ENCODE peak calls at places on chromosomes 2 and 18, in six cellular contexts. V, W, L, M, R and I are unnamed samples.

GRCh38 chr18:72160504-72161445 is 383.4 kb downstream of the CBLN2 start:
- DNase-seq in L (no peak), V (no peak), R (no peak), M (no peak), W (no peak), I (no peak)

GRCh38 chr18:5979176-5979888 is 84.0 kb upstream of the TMEM200C start:
- DNase-seq in W (no peak), V (no peak), M (no peak), R (no peak), L (no peak), I (no peak)

GRCh38 chr2:101900375-101900774 is 91.4 kb upstream of the IL1R2 start:
- DNase-seq in R (no peak), V (peak), M (no peak), W (no peak), L (no peak), I (no peak)

GRCh38 chr2:60735496-60736250 is 20.4 kb upstream of the PAPOLG start:
- DNase-seq in W (peak), L (no peak), V (peak), M (peak), R (no peak), I (no peak)

GRCh38 chr2:65017335-65017734 is 28.1 kb downstream of the SLC1A4 start:
- DNase-seq in L (no peak), M (no peak), W (no peak), R (no peak), V (no peak), I (no peak)

GRCh38 chr18:26710460-26711096 is 154.9 kb downstream of the AQP4 start:
- DNase-seq in M (no peak), L (no peak), R (no peak), W (no peak), V (peak), I (peak)

GRCh38 chr18:74682998-74683311 is 85.3 kb downstream of the ZNF407 start:
- DNase-seq in R (no peak), W (no peak), M (no peak), L (no peak), V (no peak), I (no peak)

GRCh38 chr2:234556848-234557573 is 60.1 kb upstream of the ARL4C start:
- DNase-seq in L (no peak), M (no peak), V (no peak), W (peak), R (no peak), I (no peak)

GRCh38 chr2:160338891-160339290 is 138.8 kb upstream of the ITGB6 start:
- DNase-seq in L (no peak), V (no peak), R (no peak), W (no peak), M (peak), I (no peak)

GRCh38 chr2:3094999-3095958 is 282.3 kb downstream of the EIPR1 start:
- DNase-seq in M (no peak), W (no peak), L (peak), R (no peak), V (no peak), I (no peak)

GRCh38 chr2:25362564-25363145 is 20.9 kb upstream of the DNMT3A start:
- DNase-seq in L (no peak), W (peak), R (no peak), M (peak), V (peak), I (peak)

GRCh38 chr2:25362049-25362563 is 20.4 kb upstream of the DNMT3A start:
- DNase-seq in W (peak), R (peak), V (peak), M (peak), L (peak), I (peak)

GRCh38 chr2:25358836-25359235 is 17.1 kb upstream of the DNMT3A start:
- DNase-seq in L (no peak), R (no peak), M (no peak), W (no peak), V (no peak), I (no peak)

GRCh38 chr2:25363733-25364132 is 22.0 kb upstream of the DNMT3A start:
- DNase-seq in R (no peak), L (no peak), V (no peak), M (no peak), W (no peak), I (no peak)

DNA sequence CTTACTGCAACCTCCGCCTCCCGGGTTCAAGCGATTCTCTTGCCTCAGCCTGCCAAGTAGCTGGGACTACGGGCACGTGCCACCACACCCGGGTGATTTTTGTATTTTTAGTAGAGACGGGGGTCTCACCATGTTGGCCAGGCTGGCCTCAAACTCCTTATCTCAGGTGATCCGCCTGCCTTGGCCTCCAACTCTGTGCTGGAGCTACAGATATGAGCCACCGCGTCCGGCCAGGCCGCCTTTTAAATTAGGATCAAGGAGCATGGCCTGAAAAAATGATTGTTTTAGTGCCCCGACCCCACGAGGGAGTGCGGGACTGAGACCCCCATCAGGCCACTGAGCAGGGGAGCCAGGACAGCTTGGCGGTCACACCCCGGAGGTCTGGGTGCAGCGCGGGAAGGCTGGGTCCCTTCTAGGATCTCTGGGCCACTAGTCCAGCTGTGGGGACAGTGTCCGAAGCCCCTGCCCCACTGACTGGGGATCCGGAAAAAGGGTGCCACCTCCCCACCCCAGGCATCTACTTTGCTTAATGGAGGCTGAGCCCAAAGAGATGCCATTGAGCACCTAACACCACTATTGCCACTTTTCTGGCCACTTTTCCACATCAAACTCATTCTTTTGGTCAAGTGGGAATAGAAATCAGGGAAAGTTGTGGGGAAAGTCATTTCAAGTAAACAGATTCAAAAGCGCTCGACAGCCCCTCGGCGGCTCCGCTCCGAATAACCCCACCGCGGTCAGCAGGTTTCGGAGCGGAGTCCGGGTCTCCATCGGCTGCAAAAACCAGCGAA is 19.7 kb upstream of the DNMT3A start:
- DNase-seq in M (no peak), L (no peak), W (no peak), R (no peak), V (no peak), I (no peak)
- H3K4me3 ChIP-seq in M (no peak), L (peak), W (no peak), R (peak), V (no peak), I (no peak)

GRCh38 chr2:212692466-212692865 is 153.9 kb upstream of the ERBB4 start:
- DNase-seq in L (no peak), R (no peak), W (no peak), M (no peak), V (no peak), I (no peak)
- TF ChIP-seq CTCF in L (no peak), R (no peak), W (no peak), M (no peak), V (no peak), I (no peak)

GRCh38 chr18:32418148-32418547 is 52.5 kb downstream of the GAREM1 start:
- DNase-seq in L (no peak), W (no peak), R (no peak), M (no peak), V (no peak), I (no peak)
- H3K4me3 ChIP-seq in L (no peak), W (no peak), R (no peak), M (no peak), V (no peak), I (no peak)

GRCh38 chr2:9949239-9949991 is 2.1 kb upstream of the GRHL1 start:
- DNase-seq in M (no peak), L (no peak), W (no peak), V (no peak), R (no peak), I (no peak)
- TF ChIP-seq CTCF in M (no peak), L (no peak), W (no peak), V (no peak), R (no peak), I (no peak)

GRCh38 chr18:62919109-62919838 is 203.9 kb downstream of the PHLPP1 start:
- DNase-seq in R (no peak), W (no peak), M (no peak), V (no peak), L (no peak), I (no peak)
- H3K4me3 ChIP-seq in R (no peak), W (no peak), M (no peak), V (no peak), L (no peak), I (no peak)

GRCh38 chr2:112020561-112020960 is 34.5 kb upstream of the TMEM87B start:
- DNase-seq in M (no peak), W (no peak), L (no peak), R (no peak), V (no peak), I (no peak)
- TF ChIP-seq CTCF in M (no peak), W (no peak), L (no peak), R (no peak), V (peak), I (peak)

DNA sequence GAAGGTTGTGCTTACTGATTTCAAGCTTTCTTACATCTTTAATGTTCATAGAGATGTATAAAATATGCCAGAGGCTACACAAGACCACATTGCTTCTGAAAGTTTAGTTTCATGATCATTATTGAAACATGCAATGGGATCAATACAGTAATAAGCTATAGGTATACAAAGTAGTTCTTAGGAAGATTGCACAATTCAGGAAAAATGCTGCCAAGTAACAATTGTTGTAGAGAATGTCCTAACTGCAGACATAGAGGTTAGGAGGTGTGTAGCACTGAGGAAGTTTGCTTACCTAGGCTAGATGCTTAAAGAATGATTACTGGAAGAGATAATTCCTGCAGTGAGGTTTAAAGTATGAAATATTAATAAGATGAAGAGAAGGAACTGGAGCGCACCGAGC is 259.5 kb upstream of the CYRIA start:
- DNase-seq in V (no peak), L (no peak), M (no peak), R (no peak), W (no peak), I (no peak)
- H3K4me3 ChIP-seq in V (no peak), L (no peak), M (no peak), R (no peak), W (no peak), I (no peak)

GRCh38 chr18:13831864-13832508 is 8.0 kb downstream of the MC5R start:
- DNase-seq in R (no peak), L (no peak), M (no peak), W (no peak), V (no peak), I (no peak)
- TF ChIP-seq CTCF in R (no peak), L (no peak), M (no peak), W (no peak), V (peak), I (peak)

GRCh38 chr2:75709297-75709696 is 1.4 kb downstream of the GCFC2 start:
- DNase-seq in W (no peak), L (no peak), V (no peak), M (no peak), R (no peak), I (no peak)
- H3K4me3 ChIP-seq in W (no peak), L (peak), V (peak), M (no peak), R (peak), I (peak)